ENCODE peak calls at places on chromosome 1, in seven cellular contexts. Z is body of pancreas, P is GM12891, B is AG08396, R is A549, H is stomach, N is mesenchymal stem cell. U is an unnamed sample.

GRCh38 chr1:43434256-43434655 is 19.5 kb downstream of the HYI start:
- DNase-seq in H (no peak), R (no peak), P (no peak), N (no peak), B (no peak), Z (no peak), U (no peak)

GRCh38 chr1:39572379-39573096 is 4.1 kb downstream of the PABPC4 start:
- DNase-seq in P (no peak), R (no peak), B (no peak), Z (no peak), H (no peak), N (no peak), U (no peak)

GRCh38 chr1:67578397-67579020 is 106.5 kb upstream of the GADD45A start:
- DNase-seq in N (no peak), Z (peak; percentile 25), B (no peak), R (no peak), P (no peak), H (peak; percentile 41), U (no peak)

GRCh38 chr1:247043406-247043805 is 35.2 kb downstream of the ZNF670 start:
- DNase-seq in P (no peak), R (no peak), N (no peak), H (no peak), Z (no peak), B (no peak), U (no peak)

GRCh38 chr1:44049839-44050238 is 18.6 kb upstream of the SLC6A9 start:
- DNase-seq in P (no peak), N (peak; percentile 77), H (no peak), B (peak; percentile 63), R (no peak), Z (no peak), U (peak; percentile 79)

GRCh38 chr1:181390350-181391080 is 92.8 kb upstream of the CACNA1E start:
- DNase-seq in B (no peak), H (no peak), Z (peak; percentile 35), N (no peak), P (no peak), R (no peak), U (no peak)

GRCh38 chr1:117555806-117556205 is 50.0 kb upstream of the TENT5C start:
- DNase-seq in Z (no peak), N (no peak), R (no peak), B (no peak), H (no peak), P (no peak), U (no peak)

GRCh38 chr1:61254629-61255323 is 172.4 kb downstream of the NFIA start:
- DNase-seq in Z (peak; percentile 45), H (no peak), P (no peak), R (no peak), B (peak; percentile 16), N (peak; percentile 64), U (no peak)

GRCh38 chr1:167057297-167057688 is 32.9 kb downstream of the GPA33 start:
- DNase-seq in N (no peak), R (peak; percentile 51), Z (peak; percentile 43), H (peak; percentile 52), P (no peak), B (peak; percentile 33), U (no peak)

GRCh38 chr1:156532374-156532773 is 31.8 kb upstream of the MEF2D start:
- DNase-seq in N (no peak), Z (no peak), R (no peak), P (no peak), H (no peak), B (no peak), U (no peak)